ENCODE peak calls at places on chromosomes 11 and 22, in eight cellular contexts. One of them, this sample, is unnamed.
A peak's percentile ranks its signal among the peaks of the same experiment; 100 is the strongest.

GRCh38 chr11:100739636-100740035 is 52.5 kb downstream of the ARHGAP42 start:
- DNase-seq in adrenal gland: peak; percentile 32
- DNase-seq in AG08396: peak; percentile 57
- DNase-seq in DMS79: no peak
- DNase-seq in stimulated activated CD4-positive, alpha-beta T cell treated with anti-CD3 and anti-CD28 coated beads, TNF-alpha, amount 100 ng/mL, for 48 hours: no peak
- DNase-seq in activated CD8-positive, alpha-beta memory T cell treated with anti-CD3 and anti-CD28 coated beads for 24 hours: no peak
- DNase-seq in A549: no peak
- DNase-seq in GM20000: no peak
- DNase-seq in this sample: no peak

GRCh38 chr22:24432059-24432853 is 4.9 kb downstream of the ADORA2A start:
- DNase-seq in adrenal gland: no peak
- DNase-seq in AG08396: peak; percentile 75
- DNase-seq in DMS79: no peak
- DNase-seq in stimulated activated CD4-positive, alpha-beta T cell treated with anti-CD3 and anti-CD28 coated beads, TNF-alpha, amount 100 ng/mL, for 48 hours: no peak
- DNase-seq in activated CD8-positive, alpha-beta memory T cell treated with anti-CD3 and anti-CD28 coated beads for 24 hours: no peak
- DNase-seq in A549: no peak
- DNase-seq in GM20000: no peak
- DNase-seq in this sample: no peak

GRCh38 chr11:35077709-35078695 is 61.0 kb upstream of the CD44 start:
- DNase-seq in adrenal gland: no peak
- DNase-seq in AG08396: no peak
- DNase-seq in DMS79: peak; percentile 31
- DNase-seq in stimulated activated CD4-positive, alpha-beta T cell treated with anti-CD3 and anti-CD28 coated beads, TNF-alpha, amount 100 ng/mL, for 48 hours: no peak
- DNase-seq in activated CD8-positive, alpha-beta memory T cell treated with anti-CD3 and anti-CD28 coated beads for 24 hours: no peak
- DNase-seq in A549: peak; percentile 39
- DNase-seq in GM20000: no peak
- DNase-seq in this sample: no peak

GRCh38 chr22:17896552-17896951 is 122.3 kb upstream of the BID start:
- DNase-seq in adrenal gland: peak; percentile 83
- DNase-seq in AG08396: no peak
- DNase-seq in DMS79: no peak
- DNase-seq in stimulated activated CD4-positive, alpha-beta T cell treated with anti-CD3 and anti-CD28 coated beads, TNF-alpha, amount 100 ng/mL, for 48 hours: no peak
- DNase-seq in activated CD8-positive, alpha-beta memory T cell treated with anti-CD3 and anti-CD28 coated beads for 24 hours: no peak
- DNase-seq in A549: peak; percentile 44
- DNase-seq in GM20000: no peak
- DNase-seq in this sample: no peak

GRCh38 chr22:37179622-37180420 is 8.2 kb downstream of the C1QTNF6 start:
- DNase-seq in adrenal gland: no peak
- DNase-seq in AG08396: no peak
- DNase-seq in DMS79: no peak
- DNase-seq in stimulated activated CD4-positive, alpha-beta T cell treated with anti-CD3 and anti-CD28 coated beads, TNF-alpha, amount 100 ng/mL, for 48 hours: no peak
- DNase-seq in activated CD8-positive, alpha-beta memory T cell treated with anti-CD3 and anti-CD28 coated beads for 24 hours: no peak
- DNase-seq in A549: no peak
- DNase-seq in GM20000: no peak
- DNase-seq in this sample: no peak

GRCh38 chr11:14022251-14022650 is 59.7 kb downstream of the SPON1 start:
- DNase-seq in adrenal gland: no peak
- DNase-seq in AG08396: no peak
- DNase-seq in DMS79: no peak
- DNase-seq in stimulated activated CD4-positive, alpha-beta T cell treated with anti-CD3 and anti-CD28 coated beads, TNF-alpha, amount 100 ng/mL, for 48 hours: no peak
- DNase-seq in activated CD8-positive, alpha-beta memory T cell treated with anti-CD3 and anti-CD28 coated beads for 24 hours: no peak
- DNase-seq in A549: no peak
- DNase-seq in GM20000: no peak
- DNase-seq in this sample: no peak

GRCh38 chr11:121965330-121965729 is 150.7 kb downstream of the BLID start:
- DNase-seq in adrenal gland: no peak
- DNase-seq in AG08396: no peak
- DNase-seq in DMS79: no peak
- DNase-seq in stimulated activated CD4-positive, alpha-beta T cell treated with anti-CD3 and anti-CD28 coated beads, TNF-alpha, amount 100 ng/mL, for 48 hours: no peak
- DNase-seq in activated CD8-positive, alpha-beta memory T cell treated with anti-CD3 and anti-CD28 coated beads for 24 hours: no peak
- DNase-seq in A549: no peak
- DNase-seq in GM20000: no peak
- DNase-seq in this sample: no peak

GRCh38 chr11:102757823-102758549 is 22.4 kb downstream of the MMP10 start:
- DNase-seq in adrenal gland: no peak
- DNase-seq in AG08396: peak; percentile 30
- DNase-seq in DMS79: no peak
- DNase-seq in stimulated activated CD4-positive, alpha-beta T cell treated with anti-CD3 and anti-CD28 coated beads, TNF-alpha, amount 100 ng/mL, for 48 hours: no peak
- DNase-seq in activated CD8-positive, alpha-beta memory T cell treated with anti-CD3 and anti-CD28 coated beads for 24 hours: no peak
- DNase-seq in A549: no peak
- DNase-seq in GM20000: no peak
- DNase-seq in this sample: no peak

GRCh38 chr11:78949976-78950690 is 375.5 kb upstream of the NARS2 start:
- DNase-seq in adrenal gland: no peak
- DNase-seq in AG08396: no peak
- DNase-seq in DMS79: no peak
- DNase-seq in stimulated activated CD4-positive, alpha-beta T cell treated with anti-CD3 and anti-CD28 coated beads, TNF-alpha, amount 100 ng/mL, for 48 hours: no peak
- DNase-seq in activated CD8-positive, alpha-beta memory T cell treated with anti-CD3 and anti-CD28 coated beads for 24 hours: no peak
- DNase-seq in A549: no peak
- DNase-seq in GM20000: no peak
- DNase-seq in this sample: no peak

GRCh38 chr11:12552677-12553076 is 121.5 kb upstream of the TEAD1 start:
- DNase-seq in adrenal gland: no peak
- DNase-seq in AG08396: peak; percentile 57
- DNase-seq in DMS79: no peak
- DNase-seq in stimulated activated CD4-positive, alpha-beta T cell treated with anti-CD3 and anti-CD28 coated beads, TNF-alpha, amount 100 ng/mL, for 48 hours: no peak
- DNase-seq in activated CD8-positive, alpha-beta memory T cell treated with anti-CD3 and anti-CD28 coated beads for 24 hours: no peak
- DNase-seq in A549: no peak
- DNase-seq in GM20000: no peak
- DNase-seq in this sample: no peak

GRCh38 chr11:47861762-47862161 is 13.6 kb upstream of the NUP160 start:
- DNase-seq in adrenal gland: no peak
- DNase-seq in AG08396: no peak
- DNase-seq in DMS79: no peak
- DNase-seq in stimulated activated CD4-positive, alpha-beta T cell treated with anti-CD3 and anti-CD28 coated beads, TNF-alpha, amount 100 ng/mL, for 48 hours: no peak
- DNase-seq in activated CD8-positive, alpha-beta memory T cell treated with anti-CD3 and anti-CD28 coated beads for 24 hours: no peak
- DNase-seq in A549: no peak
- DNase-seq in GM20000: no peak
- DNase-seq in this sample: no peak

GRCh38 chr22:46593996-46594946 is 25.9 kb upstream of the GRAMD4 start:
- DNase-seq in adrenal gland: no peak
- DNase-seq in AG08396: no peak
- DNase-seq in DMS79: no peak
- DNase-seq in stimulated activated CD4-positive, alpha-beta T cell treated with anti-CD3 and anti-CD28 coated beads, TNF-alpha, amount 100 ng/mL, for 48 hours: no peak
- DNase-seq in activated CD8-positive, alpha-beta memory T cell treated with anti-CD3 and anti-CD28 coated beads for 24 hours: no peak
- DNase-seq in A549: no peak
- DNase-seq in GM20000: no peak
- DNase-seq in this sample: no peak

GRCh38 chr11:63532799-63533475 is 3.7 kb upstream of the PLAAT4 start:
- DNase-seq in adrenal gland: no peak
- DNase-seq in AG08396: no peak
- DNase-seq in DMS79: no peak
- DNase-seq in stimulated activated CD4-positive, alpha-beta T cell treated with anti-CD3 and anti-CD28 coated beads, TNF-alpha, amount 100 ng/mL, for 48 hours: no peak
- DNase-seq in activated CD8-positive, alpha-beta memory T cell treated with anti-CD3 and anti-CD28 coated beads for 24 hours: peak; percentile 51
- DNase-seq in A549: no peak
- DNase-seq in GM20000: no peak
- DNase-seq in this sample: no peak

GRCh38 chr22:42714768-42715430 is 5.8 kb downstream of the A4GALT start:
- DNase-seq in adrenal gland: no peak
- DNase-seq in AG08396: no peak
- DNase-seq in DMS79: no peak
- DNase-seq in stimulated activated CD4-positive, alpha-beta T cell treated with anti-CD3 and anti-CD28 coated beads, TNF-alpha, amount 100 ng/mL, for 48 hours: no peak
- DNase-seq in activated CD8-positive, alpha-beta memory T cell treated with anti-CD3 and anti-CD28 coated beads for 24 hours: no peak
- DNase-seq in A549: no peak
- DNase-seq in GM20000: no peak
- DNase-seq in this sample: no peak